ENCODE peak calls at places on chromosomes 2 and 18, in five cellular contexts. H is neuronal stem cell, X is mesendoderm, N is mesenchymal stem cell, T is IMR-90. C is an unnamed sample.

GRCh38 chr2:98835831-98836385 is 100.1 kb downstream of the CRACDL start:
- DNase-seq in H (no peak), X (no peak), N (no peak), T (no peak), C (peak)

GRCh38 chr18:42242758-42243157 is 287.7 kb downstream of the PIK3C3 start:
- DNase-seq in H (no peak), X (no peak), N (no peak), T (no peak), C (no peak)

GRCh38 chr18:907171-907879 is 2.7 kb downstream of the ADCYAP1 start:
- DNase-seq in H (no peak), X (peak), N (no peak), T (no peak), C (peak)

GRCh38 chr2:1162768-1163584 is 212.3 kb downstream of the SNTG2 start:
- DNase-seq in H (no peak), X (no peak), N (no peak), T (no peak), C (no peak)

GRCh38 chr2:165508927-165509326 is 39.4 kb downstream of the CSRNP3 start:
- DNase-seq in H (no peak), X (no peak), N (no peak), T (no peak), C (no peak)

GRCh38 chr2:23554054-23554697 is 169.2 kb downstream of the KLHL29 start:
- DNase-seq in H (no peak), X (no peak), N (no peak), T (no peak), C (no peak)

GRCh38 chr2:45778720-45779171 is 127.3 kb downstream of the PRKCE start:
- DNase-seq in H (no peak), X (peak), N (peak), T (peak), C (peak)

GRCh38 chr2:64767670-64768425 is 114.1 kb upstream of the SERTAD2 start:
- DNase-seq in H (peak), X (peak), N (peak), T (peak), C (peak)

GRCh38 chr2:189783451-189783926 is 650 bp downstream of the ORMDL1 start:
- DNase-seq in H (no peak), X (no peak), N (no peak), T (peak), C (peak)

GRCh38 chr2:9332136-9332852 is 91.0 kb downstream of the ITGB1BP1 start:
- DNase-seq in H (no peak), X (no peak), N (no peak), T (no peak), C (peak)

GRCh38 chr2:241460631-241461030 is 47.8 kb downstream of the STK25 start:
- DNase-seq in H (no peak), X (no peak), N (no peak), T (no peak), C (no peak)

GRCh38 chr18:13375302-13376255 is 157.0 kb downstream of the LDLRAD4 start:
- DNase-seq in H (no peak), X (peak), N (peak), T (peak), C (peak)

GRCh38 chr2:110116033-110116710 is 550 bp upstream of the MALL start:
- DNase-seq in H (no peak), X (peak), N (peak), T (peak), C (peak)

GRCh38 chr18:10860382-10860781 is 289.0 kb downstream of the PIEZO2 start:
- DNase-seq in H (no peak), X (no peak), N (peak), T (no peak), C (no peak)

GRCh38 chr2:106582431-106583143 is 95.4 kb downstream of the CD8B2 start:
- DNase-seq in H (peak), X (peak), N (peak), T (peak), C (peak)

GRCh38 chr2:71879509-71880184 is 268.0 kb downstream of the CYP26B1 start:
- DNase-seq in H (no peak), X (no peak), N (no peak), T (no peak), C (no peak)

GRCh38 chr2:111705711-111706323 is 178.2 kb downstream of the ANAPC1 start:
- DNase-seq in H (peak), X (peak), N (peak), T (peak), C (peak)

GRCh38 chr18:3703732-3704176 is 253.8 kb downstream of the TGIF1 start:
- DNase-seq in H (peak), X (peak), N (peak), T (peak), C (peak)

GRCh38 chr2:232698552-232699091 is 1.5 kb downstream of the GIGYF2 start:
- DNase-seq in H (no peak), X (no peak), N (peak), T (no peak), C (peak)

GRCh38 chr2:113223813-113224212 is 50.0 kb downstream of the PSD4 start:
- DNase-seq in H (no peak), X (no peak), N (no peak), T (no peak), C (no peak)

GRCh38 chr2:239444626-239445625 is 44.1 kb upstream of the HDAC4 start:
- DNase-seq in H (no peak), X (no peak), N (no peak), T (no peak), C (no peak)

GRCh38 chr2:69375494-69376353 is 11.3 kb downstream of the GFPT1 start:
- DNase-seq in H (no peak), X (peak), N (peak), T (peak), C (peak)

GRCh38 chr18:62420513-62421209 is 95.6 kb downstream of the TNFRSF11A start:
- DNase-seq in H (no peak), X (no peak), N (peak), T (peak), C (peak)

GRCh38 chr2:36680012-36680411 is 16.5 kb upstream of the VIT start:
- DNase-seq in H (no peak), X (no peak), N (no peak), T (peak), C (no peak)

GRCh38 chr2:150472122-150472899 is 15.2 kb downstream of the RND3 start:
- DNase-seq in H (no peak), X (peak), N (peak), T (peak), C (no peak)

GRCh38 chr2:136966485-136966884 is 201.1 kb downstream of the THSD7B start:
- DNase-seq in H (no peak), X (no peak), N (no peak), T (no peak), C (no peak)

GRCh38 chr2:120299561-120299960 is 46.4 kb upstream of the INHBB start:
- DNase-seq in H (no peak), X (no peak), N (peak), T (peak), C (peak)

GRCh38 chr2:235896061-235896460 is 272.1 kb downstream of the GBX2 start:
- DNase-seq in H (no peak), X (no peak), N (no peak), T (no peak), C (no peak)

GRCh38 chr2:171341394-171341793 is 92.4 kb downstream of the METTL8 start:
- DNase-seq in H (no peak), X (no peak), N (no peak), T (no peak), C (no peak)

GRCh38 chr2:168517801-168518200 is 61.7 kb downstream of the CERS6 start:
- DNase-seq in H (no peak), X (no peak), N (no peak), T (no peak), C (no peak)

GRCh38 chr2:122180972-122181371 is 425.5 kb downstream of the TSN start:
- DNase-seq in H (no peak), X (no peak), N (no peak), T (no peak), C (no peak)

GRCh38 chr18:4358618-4359017 is 96.5 kb downstream of the DLGAP1 start:
- DNase-seq in H (no peak), X (peak), N (no peak), T (no peak), C (no peak)

GRCh38 chr18:72697706-72698105 is 153.6 kb upstream of the CBLN2 start:
- DNase-seq in H (no peak), X (peak), N (no peak), T (no peak), C (no peak)

GRCh38 chr2:174342600-174343342 is 8.0 kb downstream of the SP9 start:
- DNase-seq in H (peak), X (peak), N (peak), T (no peak), C (no peak)

GRCh38 chr2:101026253-101026701 is 24.2 kb downstream of the RPL31 start:
- DNase-seq in H (no peak), X (peak), N (no peak), T (no peak), C (no peak)

DNA sequence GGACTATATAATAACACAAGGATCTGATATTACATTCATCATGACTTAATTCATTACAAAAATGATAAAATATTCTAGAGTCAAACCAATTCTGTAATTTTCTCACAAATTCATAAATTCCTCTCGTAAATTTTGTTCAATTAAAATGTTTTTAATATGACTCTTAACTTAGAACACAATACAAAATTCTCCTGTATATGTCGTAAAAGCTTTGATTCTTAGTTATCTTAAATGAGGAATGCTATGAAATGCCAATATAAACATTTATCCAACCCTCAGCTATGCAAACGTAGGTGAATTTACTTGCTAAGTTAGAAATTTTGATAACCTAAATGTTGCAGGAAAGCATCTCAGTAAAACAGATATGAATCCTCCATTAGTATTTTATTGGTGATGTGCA is 28.9 kb downstream of the ARHGAP15 start:
- DNase-seq in H (no peak), X (no peak), N (no peak), T (no peak), C (no peak)
- H3K4me3 ChIP-seq in H (no peak), X (no peak), N (no peak), T (no peak), C (no peak)

DNA sequence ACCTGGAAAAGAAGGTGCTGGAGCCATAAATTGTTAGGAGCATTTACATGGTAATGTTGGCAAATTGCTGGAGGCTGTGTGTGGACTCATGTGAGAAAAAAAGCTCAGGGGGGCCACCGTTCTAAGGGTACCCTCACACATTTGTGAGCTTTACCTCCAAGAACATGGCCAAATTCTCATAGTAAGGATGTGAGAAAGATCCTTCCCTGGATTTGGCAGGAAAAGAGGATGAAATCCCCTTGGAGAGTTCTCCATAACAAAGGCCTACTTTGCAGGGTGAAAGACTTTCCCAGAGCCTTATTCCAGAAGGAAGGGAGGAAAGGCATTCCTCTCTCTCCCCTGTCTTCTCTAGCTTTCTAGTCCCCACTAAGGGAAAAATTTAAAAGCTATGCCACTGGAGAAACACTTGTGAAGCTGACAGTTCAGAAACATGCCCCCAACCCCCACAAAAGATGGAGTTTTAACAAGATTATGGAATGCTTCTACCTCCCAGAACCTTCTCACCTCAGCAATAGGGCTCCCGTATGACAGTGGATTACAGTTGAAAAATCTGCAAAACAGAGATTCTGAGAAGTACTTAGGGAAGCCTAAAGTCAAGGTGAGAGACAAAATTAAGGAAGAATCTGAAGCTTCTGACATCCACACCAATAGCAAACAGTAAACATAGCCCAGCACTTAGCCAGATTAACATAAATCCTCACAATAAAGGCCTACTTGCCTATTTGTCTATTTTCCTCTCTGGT is 20.2 kb upstream of the ERMN start:
- DNase-seq in H (no peak), X (peak), N (no peak), T (no peak), C (no peak)
- H3K4ac ChIP-seq in H (no peak), X (no peak), N (no peak), T (no peak), C (no peak)

GRCh38 chr18:50560681-50561629 is 1.1 kb downstream of the MAPK4 start:
- DNase-seq in H (peak), X (peak), N (no peak), T (no peak), C (peak)
- H3K4me3 ChIP-seq in H (peak), X (peak), N (peak), T (no peak), C (peak)

DNA sequence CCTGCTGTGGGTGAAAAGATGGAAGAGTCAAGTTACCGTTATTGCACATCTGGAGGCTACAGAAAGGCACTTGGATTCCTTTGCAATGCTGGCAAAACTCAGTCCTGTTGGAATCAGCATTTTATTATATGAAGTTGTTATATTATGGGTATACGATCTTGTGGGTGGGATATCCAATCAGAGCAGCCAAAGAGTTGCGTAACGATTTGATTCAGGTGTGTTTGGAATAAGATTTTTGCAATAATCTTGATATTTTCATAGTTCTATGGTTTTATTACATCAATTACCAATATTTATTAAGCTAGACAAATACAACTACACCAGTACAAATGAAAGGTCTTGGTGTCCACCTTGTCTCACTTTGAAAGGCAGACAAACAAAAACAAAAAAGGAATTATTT is 57.9 kb upstream of the SOS1 start:
- DNase-seq in H (no peak), X (no peak), N (no peak), T (no peak), C (no peak)
- H3K4ac ChIP-seq in H (no peak), X (no peak), N (no peak), T (no peak), C (no peak)

GRCh38 chr2:66445781-66446177 is 10.9 kb downstream of the MEIS1 start:
- DNase-seq in H (no peak), X (peak), N (peak), T (no peak), C (no peak)
- H3K4me3 ChIP-seq in H (peak), X (no peak), N (peak), T (peak), C (no peak)

GRCh38 chr2:223503746-223504145 is 98.4 kb downstream of the SCG2 start:
- DNase-seq in H (no peak), X (no peak), N (no peak), T (no peak), C (no peak)

GRCh38 chr2:223500690-223501089 is 101.5 kb downstream of the SCG2 start:
- DNase-seq in H (no peak), X (no peak), N (no peak), T (no peak), C (peak)

GRCh38 chr2:223501604-223502003 is 100.6 kb downstream of the SCG2 start:
- DNase-seq in H (no peak), X (no peak), N (no peak), T (no peak), C (peak)
- H3K4ac ChIP-seq in H (no peak), X (no peak), N (no peak), T (no peak), C (no peak)

GRCh38 chr2:12007282-12007681 is 260.9 kb downstream of the LPIN1 start:
- DNase-seq in H (no peak), X (peak), N (no peak), T (no peak), C (no peak)

GRCh38 chr2:12008425-12009061 is 262.1 kb downstream of the LPIN1 start:
- DNase-seq in H (no peak), X (no peak), N (peak), T (peak), C (no peak)

GRCh38 chr2:12004713-12005112 is 258.3 kb downstream of the LPIN1 start:
- DNase-seq in H (no peak), X (no peak), N (no peak), T (no peak), C (no peak)

GRCh38 chr2:12005886-12006681 is 259.7 kb downstream of the LPIN1 start:
- DNase-seq in H (no peak), X (peak), N (no peak), T (no peak), C (no peak)

DNA sequence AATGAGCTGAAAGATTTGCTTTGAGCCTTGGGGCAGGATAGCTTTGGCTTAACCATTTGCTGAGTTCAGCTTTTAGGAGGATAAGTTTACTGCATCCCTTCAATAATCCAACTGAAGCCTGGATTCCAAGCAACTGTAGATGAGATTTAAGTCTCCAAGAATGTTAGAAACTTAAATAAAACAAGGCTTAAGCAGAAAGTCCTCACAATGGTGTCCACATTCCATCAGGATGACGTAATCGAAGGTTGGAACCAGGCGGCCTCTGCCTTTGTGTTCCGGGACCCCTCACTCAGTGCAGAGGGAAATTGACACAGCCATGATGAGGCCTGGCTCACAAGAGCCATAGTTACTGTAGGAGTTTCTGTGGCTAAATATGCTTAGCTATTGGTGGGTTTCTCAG is 260.4 kb downstream of the LPIN1 start:
- DNase-seq in H (peak), X (peak), N (peak), T (peak), C (no peak)
- H3K4me3 ChIP-seq in H (no peak), X (no peak), N (no peak), T (no peak), C (no peak)